ENCODE peak calls at places on chromosomes 16 and 17, in seven cellular contexts. E is Calu3, N is GM20000, R is fibroblast of the aortic adventitia, A is left lung, X is AG10803, O is fibroblast of pulmonary artery. U is an unnamed sample.

GRCh38 chr16:88909431-88910210 is 43.2 kb upstream of the PABPN1L start:
- DNase-seq in E (no peak), N (no peak), R (no peak), A (no peak), X (no peak), O (no peak), U (no peak)

GRCh38 chr17:77741109-77741508 is 217.4 kb upstream of the TNRC6C start:
- DNase-seq in E (no peak), N (no peak), R (no peak), A (no peak), X (no peak), O (no peak), U (no peak)

GRCh38 chr17:63113167-63113566 is 147.1 kb downstream of the TANC2 start:
- DNase-seq in E (no peak), N (peak; percentile 14), R (peak; percentile 16), A (no peak), X (no peak), O (peak; percentile 23), U (no peak)

GRCh38 chr17:82333279-82334171 is at the start of gene SECTM1:
- DNase-seq in E (no peak), N (no peak), R (peak; percentile 60), A (peak; percentile 90), X (peak; percentile 56), O (peak; percentile 35), U (no peak)

GRCh38 chr17:58089111-58089510 is 5.9 kb downstream of the DYNLL2 start:
- DNase-seq in E (no peak), N (no peak), R (no peak), A (no peak), X (no peak), O (no peak), U (no peak)

GRCh38 chr16:27636453-27637200 is 86.7 kb downstream of the KATNIP start:
- DNase-seq in E (no peak), N (no peak), R (no peak), A (no peak), X (no peak), O (no peak), U (no peak)

GRCh38 chr17:4968166-4968915 is 724 bp upstream of the SPAG7 start:
- DNase-seq in E (no peak), N (no peak), R (peak; percentile 40), A (no peak), X (no peak), O (no peak), U (no peak)

GRCh38 chr16:27112093-27112811 is 45.5 kb downstream of the C16orf82 start:
- DNase-seq in E (no peak), N (no peak), R (no peak), A (no peak), X (no peak), O (no peak), U (no peak)

DNA sequence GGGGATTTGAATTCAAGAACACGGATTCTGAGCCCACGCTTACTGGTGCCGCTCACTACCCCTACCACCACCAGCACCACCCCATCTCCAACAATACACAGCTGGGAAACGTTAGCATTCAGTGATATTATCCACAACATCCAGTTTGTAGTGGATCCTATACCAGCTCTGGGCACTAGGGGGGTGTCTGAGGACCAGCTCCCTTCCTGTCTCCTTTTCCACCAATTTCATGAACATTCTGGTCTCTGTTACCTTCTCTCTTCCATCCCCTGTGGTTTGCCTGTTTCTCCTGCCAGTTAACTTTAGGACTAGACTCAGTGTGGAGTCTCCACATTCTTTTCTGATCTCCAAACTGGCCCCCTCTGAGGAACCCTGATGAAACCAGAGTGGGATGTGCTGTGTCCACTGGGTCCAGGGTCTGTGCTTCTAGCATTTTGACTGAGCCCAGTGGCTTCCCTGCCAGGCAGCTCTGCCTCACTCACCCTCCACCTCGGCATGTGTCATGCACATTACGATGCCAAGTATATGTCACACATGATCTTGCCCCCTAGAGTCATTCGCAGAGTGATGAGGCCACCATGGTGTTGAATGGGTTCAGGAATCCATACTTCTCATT is 187.0 kb upstream of the CDH13 start:
- DNase-seq in E (peak; percentile 32), N (peak; percentile 33), R (peak; percentile 1), A (no peak), X (peak; percentile 10), O (peak; percentile 14), U (no peak)
- TF ChIP-seq CTCF in E (peak; percentile 14), N (peak; percentile 16), R (peak; percentile 60), A (no peak), X (peak; percentile 64), O (peak; percentile 54), U (no peak)

GRCh38 chr17:29115906-29116651 is 64.1 kb downstream of the MYO18A start:
- DNase-seq in E (peak; percentile 47), N (peak; percentile 54), R (peak; percentile 46), A (no peak), X (peak; percentile 46), O (peak; percentile 58), U (no peak)
- TF ChIP-seq CTCF in E (peak; percentile 61), N (peak; percentile 30), R (peak; percentile 55), A (peak; percentile 56), X (peak; percentile 59), O (peak; percentile 64), U (peak; percentile 26)

GRCh38 chr17:31094600-31095238 is at the start of gene NF1:
- DNase-seq in E (peak; percentile 95), N (peak; percentile 99), R (peak; percentile 95), A (peak; percentile 99), X (peak; percentile 94), O (peak; percentile 95), U (peak; percentile 85)
- TF ChIP-seq CTCF in E (no peak), N (no peak), R (no peak), A (no peak), X (no peak), O (no peak), U (no peak)

DNA sequence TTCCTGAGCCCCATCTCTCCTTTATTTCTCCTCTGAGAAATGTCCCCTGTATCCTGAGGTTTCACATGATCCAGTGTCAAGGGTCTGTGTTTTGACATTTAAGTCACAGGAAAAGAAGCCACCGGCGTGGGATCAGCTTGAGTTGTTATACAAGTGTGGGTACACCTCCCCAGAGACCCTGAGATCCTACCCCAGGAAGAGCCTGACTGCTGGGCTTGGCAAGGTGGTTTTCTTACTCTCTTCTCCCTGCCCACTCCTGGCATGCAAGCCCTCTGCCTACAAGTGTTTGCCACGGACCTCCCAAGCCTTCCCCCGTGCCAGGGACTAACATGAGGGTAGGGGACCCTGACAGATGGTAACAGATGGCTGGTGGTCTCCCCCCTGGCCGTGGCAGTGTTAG is 2.8 kb upstream of the ARHGAP27 start:
- DNase-seq in E (no peak), N (no peak), R (no peak), A (peak; percentile 42), X (no peak), O (no peak), U (no peak)
- TF ChIP-seq CTCF in E (no peak), N (no peak), R (no peak), A (no peak), X (no peak), O (no peak), U (no peak)

GRCh38 chr16:3880623-3881498 is at the start of gene CREBBP:
- DNase-seq in E (peak; percentile 93), N (peak; percentile 98), R (peak; percentile 83), A (peak; percentile 95), X (peak; percentile 87), O (peak; percentile 88), U (peak; percentile 88)
- TF ChIP-seq CTCF in E (no peak), N (no peak), R (no peak), A (no peak), X (no peak), O (no peak), U (no peak)

GRCh38 chr16:61934591-61934990 is 101.6 kb downstream of the CDH8 start:
- DNase-seq in E (no peak), N (no peak), R (no peak), A (no peak), X (no peak), O (no peak), U (no peak)

GRCh38 chr16:61937646-61938045 is 98.6 kb downstream of the CDH8 start:
- DNase-seq in E (no peak), N (no peak), R (no peak), A (no peak), X (no peak), O (no peak), U (no peak)

DNA sequence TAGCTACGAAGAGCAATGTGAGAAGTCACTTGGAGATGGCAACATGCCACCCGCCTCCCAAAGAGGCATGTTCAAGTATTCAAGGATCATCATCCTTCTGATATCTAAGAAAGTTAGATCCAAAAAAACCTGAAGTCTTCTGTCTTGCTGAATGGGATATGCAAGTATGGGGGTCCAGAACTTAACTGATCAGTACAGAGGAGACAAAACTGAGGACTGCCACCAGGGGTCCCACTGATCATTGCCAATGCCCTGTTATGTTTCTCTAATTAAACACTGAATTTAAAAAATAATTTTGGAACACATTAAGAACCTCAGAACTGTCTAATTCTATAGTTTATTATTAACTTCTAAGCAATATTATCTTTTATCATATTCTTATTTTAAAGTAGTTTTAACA is 99.7 kb downstream of the CDH8 start:
- DNase-seq in E (no peak), N (no peak), R (no peak), A (no peak), X (no peak), O (no peak), U (no peak)
- TF ChIP-seq CTCF in E (no peak), N (no peak), R (no peak), A (no peak), X (peak; percentile 7), O (no peak), U (no peak)

GRCh38 chr16:21523411-21524067 is 75.8 kb upstream of the METTL9 start:
- DNase-seq in E (no peak), N (no peak), R (no peak), A (peak; percentile 79), X (no peak), O (no peak), U (no peak)
- TF ChIP-seq CTCF in E (no peak), N (no peak), R (no peak), A (no peak), X (no peak), O (no peak), U (no peak)

GRCh38 chr16:75644240-75645012 is 3.0 kb downstream of the KARS1 start:
- DNase-seq in E (no peak), N (no peak), R (no peak), A (no peak), X (no peak), O (no peak), U (no peak)
- TF ChIP-seq CTCF in E (no peak), N (no peak), R (no peak), A (no peak), X (no peak), O (no peak), U (no peak)

U was measured in natural killer cell.